ENCODE peak calls at places on chromosomes 1 and 21, in seven cellular contexts. F is OCI-LY7, Y is HCT116, W is PC-3, U is Karpas-422, S is GM23338, Z is hepatocyte. C is an unnamed sample.

GRCh38 chr1:84768634-84769033 is 78.4 kb upstream of the SSX2IP start:
- DNase-seq in F (no peak), Y (no peak), W (no peak), U (no peak), S (no peak), Z (no peak), C (no peak)

GRCh38 chr21:42312626-42313104 is 2.5 kb downstream of the TFF3 start:
- DNase-seq in F (no peak), Y (no peak), W (no peak), U (no peak), S (no peak), Z (no peak), C (no peak)

GRCh38 chr1:221740941-221741363 is 937 bp downstream of the DUSP10 start:
- DNase-seq in F (peak; percentile 1), Y (no peak), W (peak; percentile 14), U (no peak), S (no peak), Z (peak; percentile 32), C (peak; percentile 48)

GRCh38 chr21:34351786-34352241 is 12.0 kb upstream of the KCNE2 start:
- DNase-seq in F (peak; percentile 76), Y (peak; percentile 48), W (peak; percentile 61), U (peak; percentile 86), S (peak; percentile 57), Z (peak; percentile 78), C (peak; percentile 38)

GRCh38 chr1:205792946-205793673 is 17.8 kb upstream of the RAB29 start:
- DNase-seq in F (no peak), Y (no peak), W (no peak), U (no peak), S (no peak), Z (no peak), C (no peak)

GRCh38 chr1:17718136-17718535 is 37.0 kb upstream of the ACTL8 start:
- DNase-seq in F (no peak), Y (no peak), W (no peak), U (no peak), S (no peak), Z (no peak), C (no peak)

GRCh38 chr1:143691400-143691891 is 280.3 kb downstream of the FAM72C start:
- DNase-seq in F (no peak), Y (peak; percentile 22), W (peak; percentile 11), U (no peak), S (peak; percentile 5), Z (no peak), C (peak; percentile 15)

GRCh38 chr1:15153184-15153841 is at the start of gene TMEM51:
- DNase-seq in F (no peak), Y (no peak), W (peak; percentile 77), U (no peak), S (peak; percentile 91), Z (peak; percentile 93), C (peak; percentile 56)

GRCh38 chr21:42012344-42012743 is 2.2 kb upstream of the ZBTB21 start:
- DNase-seq in F (no peak), Y (no peak), W (no peak), U (no peak), S (no peak), Z (no peak), C (no peak)

GRCh38 chr21:27423906-27424595 is 457.2 kb upstream of the ADAMTS5 start:
- DNase-seq in F (no peak), Y (no peak), W (no peak), U (no peak), S (peak; percentile 65), Z (peak; percentile 14), C (peak; percentile 47)

GRCh38 chr1:119715542-119715941 is 3.8 kb downstream of the PHGDH start:
- DNase-seq in F (no peak), Y (no peak), W (no peak), U (no peak), S (peak; percentile 35), Z (peak; percentile 61), C (peak; percentile 36)

GRCh38 chr1:110634455-110635281 is 28.5 kb upstream of the KCNA2 start:
- DNase-seq in F (peak; percentile 82), Y (no peak), W (peak; percentile 49), U (no peak), S (no peak), Z (peak; percentile 26), C (peak; percentile 64)

GRCh38 chr1:175373786-175374623 is 181.4 kb upstream of the KIAA0040 start:
- DNase-seq in F (peak; percentile 57), Y (peak; percentile 13), W (peak; percentile 40), U (peak; percentile 75), S (peak; percentile 84), Z (peak; percentile 65), C (peak; percentile 30)

GRCh38 chr1:26148887-26149286 is 10.0 kb upstream of the FAM110D start:
- DNase-seq in F (no peak), Y (no peak), W (no peak), U (no peak), S (no peak), Z (no peak), C (no peak)

GRCh38 chr1:16348414-16349182 is 3.7 kb downstream of the FBXO42 start:
- DNase-seq in F (no peak), Y (no peak), W (peak; percentile 61), U (no peak), S (no peak), Z (no peak), C (peak; percentile 89)

GRCh38 chr21:30563630-30564029 is 2.5 kb upstream of the KRTAP19-7 start:
- DNase-seq in F (no peak), Y (no peak), W (no peak), U (no peak), S (no peak), Z (no peak), C (no peak)

GRCh38 chr1:107056426-107057196 is at the start of gene PRMT6:
- DNase-seq in F (peak; percentile 89), Y (peak; percentile 8), W (peak; percentile 79), U (peak; percentile 94), S (peak; percentile 93), Z (peak; percentile 89), C (peak; percentile 82)

GRCh38 chr1:209650454-209650853 is 1.8 kb downstream of the LAMB3 start:
- DNase-seq in F (no peak), Y (no peak), W (no peak), U (peak; percentile 23), S (no peak), Z (no peak), C (no peak)

GRCh38 chr21:42282021-42282420 is 33.2 kb downstream of the TFF3 start:
- DNase-seq in F (no peak), Y (no peak), W (no peak), U (no peak), S (no peak), Z (no peak), C (no peak)

GRCh38 chr1:181504294-181505115 is 21.2 kb downstream of the CACNA1E start:
- DNase-seq in F (peak; percentile 65), Y (peak; percentile 62), W (peak; percentile 19), U (peak; percentile 85), S (peak; percentile 86), Z (peak; percentile 55), C (peak; percentile 21)

DNA sequence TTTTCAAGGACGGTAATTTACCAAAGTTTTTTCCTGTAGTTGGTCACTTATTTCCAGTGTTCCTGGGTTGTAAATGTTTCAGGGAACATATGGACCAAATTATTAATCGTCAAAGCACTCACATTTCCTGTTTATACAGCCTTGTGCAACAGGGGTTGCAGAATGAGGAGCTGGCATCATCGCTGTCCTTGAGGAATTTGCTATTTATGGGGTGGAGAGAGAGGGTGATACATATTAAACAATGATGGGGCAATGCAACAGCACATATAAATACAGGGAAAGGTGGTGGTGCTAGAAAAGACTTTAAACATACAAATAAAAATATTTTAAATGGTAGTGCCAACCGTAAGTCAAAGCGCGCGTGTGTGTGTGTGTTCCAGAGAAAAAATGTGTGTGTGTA is 369.8 kb downstream of the NPHP4 start:
- DNase-seq in F (no peak), Y (no peak), W (no peak), U (no peak), S (no peak), Z (no peak), C (peak; percentile 8)
- H3K9me2 ChIP-seq in F (no peaks in the 10 kb centered on the region), Y (no peaks in the 10 kb centered on the region), W (no peaks in the 10 kb centered on the region), U (no peaks in the 10 kb centered on the region), S (no peaks in the 10 kb centered on the region), Z (no peaks in the 10 kb centered on the region), C (no peaks in the 10 kb centered on the region)

GRCh38 chr1:211634931-211635330 is 40.5 kb downstream of the NEK2 start:
- DNase-seq in F (no peak), Y (no peak), W (no peak), U (no peak), S (no peak), Z (no peak), C (no peak)
- H3K9me2 ChIP-seq in F (no peaks in the 10 kb centered on the region), Y (no peaks in the 10 kb centered on the region), W (no peaks in the 10 kb centered on the region), U (no peaks in the 10 kb centered on the region), S (no peaks in the 10 kb centered on the region), Z (no peaks in the 10 kb centered on the region), C (no peaks in the 10 kb centered on the region)

DNA sequence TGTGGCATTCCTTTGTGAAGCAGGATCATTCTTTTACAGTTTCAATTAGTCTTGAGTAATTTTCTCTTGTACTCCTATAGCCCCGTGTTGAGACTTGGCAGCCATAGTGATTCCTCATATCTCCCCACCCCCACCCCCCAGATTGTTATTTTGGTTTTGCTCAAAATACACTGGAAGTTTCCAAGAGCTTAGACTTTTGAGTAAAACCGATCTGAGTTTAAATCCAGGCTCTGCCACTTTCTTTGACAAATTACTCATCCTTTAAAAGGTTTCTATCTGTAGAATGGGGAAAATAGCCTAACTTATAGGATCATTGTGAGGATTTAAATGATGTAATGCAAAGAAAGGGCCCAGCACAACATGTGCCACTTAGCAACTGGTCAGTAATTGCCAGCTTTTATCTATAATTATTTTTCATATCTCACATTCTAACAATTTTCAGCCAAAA is 53.1 kb upstream of the RC3H1 start:
- DNase-seq in F (no peak), Y (no peak), W (no peak), U (no peak), S (no peak), Z (no peak), C (no peak)
- H3K9me2 ChIP-seq in F (no peaks in the 10 kb centered on the region), Y (no peaks in the 10 kb centered on the region), W (no peaks in the 10 kb centered on the region), U (no peaks in the 10 kb centered on the region), S (no peaks in the 10 kb centered on the region), Z (no peaks in the 10 kb centered on the region), C (no peaks in the 10 kb centered on the region)

DNA sequence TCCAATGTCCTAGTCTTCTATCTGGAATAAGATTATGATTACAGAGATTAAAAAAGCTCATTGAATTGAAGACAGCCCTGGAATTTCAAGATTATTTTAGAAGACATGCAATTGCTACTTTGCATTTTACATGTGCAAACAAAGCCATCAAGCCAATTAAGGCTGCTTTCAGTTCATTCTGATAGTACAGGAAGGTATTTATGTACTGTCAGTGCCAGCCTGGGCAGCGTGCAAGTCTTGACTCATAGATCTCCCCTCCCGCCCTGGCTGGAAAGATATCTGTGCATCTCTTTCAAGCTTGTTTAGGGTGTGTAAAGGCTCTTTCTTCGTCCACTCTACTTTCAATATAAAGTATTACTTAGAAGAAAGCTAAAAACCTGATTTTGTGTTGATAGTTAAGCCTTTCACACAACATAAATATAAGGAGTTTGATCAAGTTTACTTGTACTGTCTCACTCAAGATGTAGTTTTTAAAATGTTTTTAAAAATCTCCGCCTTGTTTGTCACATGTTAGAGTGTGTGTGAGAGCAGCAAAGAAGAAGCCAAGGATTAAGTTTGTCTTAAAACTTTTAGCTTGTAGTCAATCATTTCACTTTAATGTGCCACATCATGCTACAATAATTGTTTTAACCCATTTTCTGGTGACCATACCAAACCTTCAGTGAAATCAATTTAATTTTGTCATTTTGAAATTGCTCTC is 13.6 kb upstream of the LYPLAL1 start:
- DNase-seq in F (no peak), Y (no peak), W (peak; percentile 48), U (no peak), S (no peak), Z (no peak), C (peak; percentile 67)
- H3K9me2 ChIP-seq in F (no peaks in the 10 kb centered on the region), Y (no peaks in the 10 kb centered on the region), W (no peaks in the 10 kb centered on the region), U (no peaks in the 10 kb centered on the region), S (no peaks in the 10 kb centered on the region), Z (no peaks in the 10 kb centered on the region), C (no peaks in the 10 kb centered on the region)

C was measured in GM23248.